ENCODE peak calls at places on chromosomes 7 and 10, in four cellular contexts. One of them, this sample, is unnamed. For H3K9me3, the result is how much of the 10 kb centered on the place peaks cover.

GRCh38 chr10:100878291-100878910 is 34.4 kb upstream of the SLF2 start:
- DNase-seq in HepG2: peak
- DNase-seq in A549: peak
- DNase-seq in K562: peak
- DNase-seq in this sample: no peak

GRCh38 chr10:107415446-107415845 is 250.9 kb upstream of the SORCS1 start:
- DNase-seq in A549: no peak
- DNase-seq in HepG2: no peak
- DNase-seq in K562: no peak
- DNase-seq in this sample: no peak

GRCh38 chr10:48506147-48506917 is 98.5 kb downstream of the ARHGAP22 start:
- DNase-seq in HepG2: peak
- DNase-seq in A549: peak
- DNase-seq in K562: peak
- DNase-seq in this sample: no peak

GRCh38 chr7:38872202-38872601 is 36.8 kb downstream of the VPS41 start:
- DNase-seq in A549: no peak
- DNase-seq in HepG2: no peak
- DNase-seq in K562: no peak
- DNase-seq in this sample: no peak

GRCh38 chr10:77005901-77006300 is 631.7 kb downstream of the KCNMA1 start:
- DNase-seq in HepG2: no peak
- DNase-seq in A549: no peak
- DNase-seq in K562: no peak
- DNase-seq in this sample: no peak

GRCh38 chr7:30983042-30983913 is 19.5 kb downstream of the GHRHR start:
- DNase-seq in K562: peak
- DNase-seq in HepG2: peak
- DNase-seq in A549: peak
- DNase-seq in this sample: no peak

GRCh38 chr10:114577133-114577532 is 80.9 kb downstream of the ABLIM1 start:
- DNase-seq in A549: no peak
- DNase-seq in HepG2: no peak
- DNase-seq in K562: no peak
- DNase-seq in this sample: no peak

GRCh38 chr10:105210546-105210945 is 569.5 kb downstream of the SORCS3 start:
- DNase-seq in K562: no peak
- DNase-seq in A549: no peak
- DNase-seq in HepG2: no peak
- DNase-seq in this sample: no peak

GRCh38 chr10:19966751-19967150 is 150.5 kb downstream of the PLXDC2 start:
- DNase-seq in A549: no peak
- DNase-seq in K562: no peak
- DNase-seq in HepG2: no peak
- DNase-seq in this sample: no peak

GRCh38 chr10:59323036-59323459 is 39.3 kb downstream of the FAM13C start:
- DNase-seq in A549: no peak
- DNase-seq in K562: no peak
- DNase-seq in HepG2: peak
- DNase-seq in this sample: no peak

GRCh38 chr10:61900829-61901783 is at the start of gene ARID5B:
- DNase-seq in A549: peak
- DNase-seq in K562: peak
- DNase-seq in HepG2: peak
- DNase-seq in this sample: no peak

GRCh38 chr7:111098011-111098925 is 7.3 kb downstream of the LRRN3 start:
- DNase-seq in HepG2: peak
- DNase-seq in A549: no peak
- DNase-seq in K562: peak
- DNase-seq in this sample: no peak

GRCh38 chr10:18476283-18476682 is 175.1 kb downstream of the NSUN6 start:
- DNase-seq in HepG2: no peak
- DNase-seq in K562: no peak
- DNase-seq in A549: no peak
- DNase-seq in this sample: no peak

GRCh38 chr10:18479502-18479901 is 171.9 kb downstream of the NSUN6 start:
- DNase-seq in HepG2: no peak
- DNase-seq in K562: no peak
- DNase-seq in A549: no peak
- DNase-seq in this sample: no peak

GRCh38 chr10:18474111-18474455 is 177.3 kb downstream of the NSUN6 start:
- DNase-seq in A549: no peak
- DNase-seq in K562: no peak
- DNase-seq in HepG2: no peak
- DNase-seq in this sample: no peak

GRCh38 chr10:18473424-18474110 is 177.8 kb downstream of the NSUN6 start:
- DNase-seq in A549: no peak
- DNase-seq in K562: no peak
- DNase-seq in HepG2: no peak
- DNase-seq in this sample: no peak

GRCh38 chr10:18478354-18478753 is 173.0 kb downstream of the NSUN6 start:
- DNase-seq in HepG2: no peak
- DNase-seq in K562: no peak
- DNase-seq in A549: no peak
- DNase-seq in this sample: no peak
- TF ChIP-seq ESRRA in HepG2: no peak
- TF ChIP-seq ESRRA in K562: no peak
- TF ChIP-seq ESRRA in A549: no peak
- TF ChIP-seq ESRRA in this sample: no peak

GRCh38 chr10:126123466-126123865 is 227.1 kb downstream of the FANK1 start:
- DNase-seq in HepG2: no peak
- DNase-seq in A549: no peak
- DNase-seq in K562: no peak
- DNase-seq in this sample: no peak

GRCh38 chr10:126126856-126127255 is 230.5 kb downstream of the FANK1 start:
- DNase-seq in K562: no peak
- DNase-seq in A549: no peak
- DNase-seq in HepG2: no peak
- DNase-seq in this sample: no peak

GRCh38 chr10:126126023-126126422 is 229.7 kb downstream of the FANK1 start:
- DNase-seq in K562: no peak
- DNase-seq in A549: no peak
- DNase-seq in HepG2: no peak
- DNase-seq in this sample: no peak

GRCh38 chr10:126124044-126124443 is 227.7 kb downstream of the FANK1 start:
- DNase-seq in HepG2: no peak
- DNase-seq in K562: no peak
- DNase-seq in A549: no peak
- DNase-seq in this sample: no peak

DNA sequence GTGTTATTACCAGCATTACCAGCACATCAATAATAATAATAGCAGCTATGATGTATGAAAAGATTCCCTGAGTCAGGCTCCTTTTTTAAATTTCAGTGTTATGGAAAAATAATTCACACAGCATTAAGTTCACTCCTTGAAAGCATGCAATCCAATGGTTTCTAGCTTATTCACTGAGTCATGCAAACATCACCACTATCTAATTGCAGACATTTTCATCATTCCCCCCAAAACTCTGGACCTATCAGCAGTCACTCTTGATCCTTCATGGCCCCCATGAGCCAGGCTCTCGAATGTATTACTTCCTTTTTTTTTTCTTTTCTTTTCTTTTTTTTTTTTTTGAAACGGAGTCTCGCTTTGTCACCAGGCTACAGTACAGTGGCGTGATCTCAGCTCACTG is 228.6 kb downstream of the FANK1 start:
- DNase-seq in K562: peak
- DNase-seq in A549: no peak
- DNase-seq in HepG2: no peak
- DNase-seq in this sample: no peak
- TF ChIP-seq CHD2 in K562: no peak
- TF ChIP-seq CHD2 in A549: no peak
- TF ChIP-seq CHD2 in HepG2: no peak
- TF ChIP-seq CHD2 in this sample: no peak

GRCh38 chr10:130933008-130933390 is 378.5 kb downstream of the TCERG1L start:
- DNase-seq in HepG2: no peak
- DNase-seq in A549: no peak
- DNase-seq in K562: no peak
- DNase-seq in this sample: no peak
- H3K9me3 ChIP-seq in HepG2: under half
- H3K9me3 ChIP-seq in A549: under half
- H3K9me3 ChIP-seq in K562: under half
- H3K9me3 ChIP-seq in this sample: under half

DNA sequence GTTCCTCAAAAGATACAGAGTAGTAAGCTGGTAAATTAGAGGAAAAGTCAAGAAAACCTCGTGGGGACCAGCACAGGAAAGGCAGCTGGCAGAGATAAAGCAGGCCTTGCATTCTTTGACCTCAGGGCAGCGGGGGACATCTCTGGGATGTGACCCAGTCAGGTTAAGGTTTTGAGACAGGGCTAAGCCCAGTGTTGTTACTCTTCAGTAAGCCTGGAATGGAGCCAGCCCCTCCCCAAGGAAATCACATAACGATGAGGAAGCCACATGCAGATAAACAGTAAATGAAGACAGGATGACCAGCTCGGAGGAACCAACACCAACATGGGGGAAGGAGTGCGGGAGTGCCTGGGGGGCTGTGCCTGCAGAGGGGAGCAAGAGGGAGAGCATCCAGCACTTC is 99.6 kb downstream of the JAZF1 start:
- DNase-seq in K562: no peak
- DNase-seq in A549: no peak
- DNase-seq in HepG2: no peak
- DNase-seq in this sample: no peak
- TF ChIP-seq ESRRA in K562: no peak
- TF ChIP-seq ESRRA in A549: no peak
- TF ChIP-seq ESRRA in HepG2: no peak
- TF ChIP-seq ESRRA in this sample: no peak

GRCh38 chr7:16657656-16658279 is 11.8 kb downstream of the BZW2 start:
- DNase-seq in HepG2: no peak
- DNase-seq in A549: peak
- DNase-seq in K562: peak
- DNase-seq in this sample: no peak
- TF ChIP-seq CHD2 in HepG2: no peak
- TF ChIP-seq CHD2 in A549: no peak
- TF ChIP-seq CHD2 in K562: peak
- TF ChIP-seq CHD2 in this sample: no peak

DNA sequence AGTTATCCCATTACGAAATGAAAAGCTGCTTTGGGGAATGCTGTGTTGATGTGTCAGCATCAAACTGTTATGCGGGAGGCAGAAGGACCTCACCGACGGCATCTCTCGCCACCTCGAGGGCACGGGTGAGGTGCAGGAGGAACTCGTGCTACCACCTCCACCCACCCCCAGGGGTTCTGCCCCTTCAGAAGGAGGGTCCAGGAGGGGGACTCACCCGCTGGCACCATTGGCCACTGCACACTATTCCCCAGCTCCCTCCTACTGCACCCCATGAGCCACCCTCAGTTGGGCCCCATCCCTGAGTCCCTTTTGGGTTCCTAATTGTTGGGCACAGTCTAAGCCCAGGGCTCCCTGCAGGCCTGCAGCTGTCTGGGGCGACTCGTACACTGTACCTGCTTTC is 236.6 kb downstream of the PTPRN2 start:
- DNase-seq in A549: no peak
- DNase-seq in K562: no peak
- DNase-seq in HepG2: no peak
- DNase-seq in this sample: no peak
- H3K9me3 ChIP-seq in A549: under half
- H3K9me3 ChIP-seq in K562: under half
- H3K9me3 ChIP-seq in HepG2: under half
- H3K9me3 ChIP-seq in this sample: under half

DNA sequence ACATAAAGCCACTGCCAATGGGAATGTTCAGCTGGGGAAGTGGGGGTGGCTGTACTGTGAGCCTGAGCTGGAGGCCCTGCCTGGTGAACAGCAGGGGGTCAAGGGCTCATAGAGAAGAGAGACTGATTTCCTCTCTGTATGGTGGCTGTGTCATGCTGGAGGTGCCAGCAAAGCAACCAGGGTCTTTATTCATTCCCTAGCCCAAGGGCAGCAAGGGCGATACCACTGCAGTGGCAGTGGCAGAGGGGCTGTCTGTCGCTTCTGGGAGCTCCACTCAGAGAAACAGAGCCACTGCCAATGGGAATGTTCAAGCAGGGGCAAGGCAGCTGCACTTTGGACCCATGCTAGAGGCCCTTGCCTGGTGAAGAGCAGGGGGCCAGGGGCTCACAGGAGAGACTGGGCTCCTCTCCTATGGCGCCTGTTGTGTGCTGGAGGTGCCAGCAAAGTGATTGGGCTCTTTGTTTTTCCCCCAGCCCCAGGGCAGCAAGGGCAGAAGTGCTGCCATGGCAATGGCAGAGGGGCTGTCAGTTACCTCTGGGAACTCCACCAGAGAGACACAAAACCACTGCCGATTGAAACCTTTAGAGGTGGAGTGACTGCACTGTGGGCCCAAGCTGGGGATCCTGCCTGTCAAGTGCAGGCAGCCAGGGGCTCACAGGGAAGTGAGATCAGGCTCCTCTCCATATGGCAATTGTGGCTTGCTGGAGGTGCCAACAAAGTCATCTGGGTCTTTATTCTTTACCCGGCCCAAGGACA is 545.1 kb downstream of the SH2D4B start:
- DNase-seq in HepG2: no peak
- DNase-seq in A549: no peak
- DNase-seq in K562: no peak
- DNase-seq in this sample: no peak
- TF ChIP-seq ESRRA in HepG2: no peak
- TF ChIP-seq ESRRA in A549: no peak
- TF ChIP-seq ESRRA in K562: no peak
- TF ChIP-seq ESRRA in this sample: no peak

GRCh38 chr7:48443051-48443450 is 271.8 kb downstream of the ABCA13 start:
- DNase-seq in HepG2: no peak
- DNase-seq in A549: no peak
- DNase-seq in K562: no peak
- DNase-seq in this sample: no peak

GRCh38 chr7:48441848-48442492 is 270.7 kb downstream of the ABCA13 start:
- DNase-seq in K562: no peak
- DNase-seq in HepG2: no peak
- DNase-seq in A549: no peak
- DNase-seq in this sample: no peak

DNA sequence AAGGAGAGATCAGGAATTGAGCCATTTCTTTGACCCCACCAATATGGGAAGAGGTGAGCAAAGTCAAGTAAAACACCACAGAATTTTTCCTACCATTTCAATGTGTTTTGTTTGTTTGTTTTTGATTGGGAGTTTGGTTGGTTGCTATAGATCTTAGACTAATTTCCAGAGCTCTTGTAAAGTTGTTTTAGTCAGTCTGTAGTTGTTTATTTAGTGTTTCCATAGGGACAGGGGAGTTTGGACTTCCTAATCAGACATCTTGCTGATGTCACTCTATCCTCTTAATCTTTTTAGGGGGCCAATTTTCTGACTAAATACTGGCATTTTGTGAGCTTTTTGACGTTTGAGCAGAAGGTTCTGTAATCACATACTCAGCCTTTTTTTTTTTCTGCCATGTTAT is 266.9 kb downstream of the ABCA13 start:
- DNase-seq in K562: no peak
- DNase-seq in HepG2: no peak
- DNase-seq in A549: no peak
- DNase-seq in this sample: no peak
- TF ChIP-seq CHD2 in K562: no peak
- TF ChIP-seq CHD2 in HepG2: no peak
- TF ChIP-seq CHD2 in A549: no peak
- TF ChIP-seq CHD2 in this sample: no peak

DNA sequence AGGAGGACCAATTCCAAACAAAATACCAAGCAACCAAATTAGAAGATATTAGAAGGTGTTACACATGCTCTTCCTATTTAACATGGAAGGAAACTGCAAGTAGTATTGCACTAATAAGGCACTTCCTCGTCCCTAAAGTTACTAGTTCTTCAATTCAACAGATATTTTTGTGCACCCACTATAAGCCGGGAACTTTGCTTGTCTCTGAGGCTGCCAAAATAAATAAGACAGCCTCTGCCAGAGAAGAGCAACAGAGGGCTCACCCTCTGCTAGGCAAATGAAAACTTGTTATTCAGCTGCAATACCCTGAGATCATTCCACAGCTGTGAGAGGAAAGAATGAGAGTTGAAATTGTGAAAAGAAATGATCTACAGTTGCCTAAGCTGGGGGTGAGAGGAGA is 37.4 kb upstream of the GSAP start:
- DNase-seq in A549: no peak
- DNase-seq in HepG2: no peak
- DNase-seq in K562: no peak
- DNase-seq in this sample: no peak
- H3K9me3 ChIP-seq in A549: under half
- H3K9me3 ChIP-seq in HepG2: under half
- H3K9me3 ChIP-seq in K562: under half
- H3K9me3 ChIP-seq in this sample: under half

This sample was measured in GM12878.